ENCODE peak calls at places on chromosomes 16 and 17, in four cellular contexts. F, R, I and Y are unnamed samples.

GRCh38 chr17:42016411-42016831 is 818 bp downstream of the DNAJC7 start:
- DNase-seq in F (no peak), R (no peak), I (no peak), Y (no peak)

GRCh38 chr17:1031711-1032110 is 34.8 kb downstream of the TIMM22 start:
- DNase-seq in F (no peak), R (peak), I (peak), Y (no peak)

GRCh38 chr16:2449118-2449517 is 10.8 kb upstream of the TEDC2 start:
- DNase-seq in F (no peak), R (no peak), I (no peak), Y (no peak)

GRCh38 chr16:75289189-75289588 is 37.8 kb upstream of the BCAR1 start:
- DNase-seq in F (no peak), R (no peak), I (no peak), Y (no peak)

GRCh38 chr17:49910094-49910857 is 58.7 kb upstream of the DLX4 start:
- DNase-seq in F (no peak), R (no peak), I (peak), Y (no peak)

GRCh38 chr16:55965099-55965498 is 89.9 kb upstream of the CES5A start:
- DNase-seq in F (no peak), R (no peak), I (no peak), Y (no peak)

GRCh38 chr17:45235071-45236001 is 13.7 kb downstream of the FMNL1 start:
- DNase-seq in F (no peak), R (peak), I (peak), Y (peak)

GRCh38 chr16:89993971-89994370 is 25.3 kb downstream of the DBNDD1 start:
- DNase-seq in F (no peak), R (no peak), I (no peak), Y (no peak)

GRCh38 chr17:47686661-47687327 is 7.2 kb upstream of the TBKBP1 start:
- DNase-seq in F (no peak), R (no peak), I (no peak), Y (no peak)

GRCh38 chr16:583815-584591 is 5.9 kb upstream of the RAB40C start:
- DNase-seq in F (no peak), R (no peak), I (peak), Y (no peak)

GRCh38 chr17:4532860-4533521 is 22.2 kb downstream of the MYBBP1A start:
- DNase-seq in F (no peak), R (no peak), I (no peak), Y (no peak)

GRCh38 chr17:77455111-77455877 is 314.5 kb downstream of the SEC14L1 start:
- DNase-seq in F (no peak), R (no peak), I (no peak), Y (no peak)

GRCh38 chr17:40646791-40647548 is 648 bp downstream of the SMARCE1 start:
- DNase-seq in F (no peak), R (no peak), I (no peak), Y (peak)

GRCh38 chr17:32878211-32878610 is 1.3 kb upstream of the MYO1D start:
- DNase-seq in F (no peak), R (no peak), I (no peak), Y (no peak)

GRCh38 chr17:20008242-20009051 is 712 bp upstream of the SPECC1 start:
- DNase-seq in F (no peak), R (no peak), I (no peak), Y (peak)

GRCh38 chr17:50028207-50029120 is 27.4 kb upstream of the ITGA3 start:
- DNase-seq in F (no peak), R (peak), I (no peak), Y (no peak)

GRCh38 chr16:1164382-1164781 is 11.5 kb downstream of the CACNA1H start:
- DNase-seq in F (no peak), R (no peak), I (no peak), Y (no peak)

GRCh38 chr17:82246365-82247174 is 17.7 kb downstream of the SLC16A3 start:
- DNase-seq in F (no peak), R (no peak), I (no peak), Y (no peak)

GRCh38 chr17:7293821-7294613 is 422 bp downstream of the YBX2 start:
- DNase-seq in F (no peak), R (no peak), I (peak), Y (no peak)
- TF ChIP-seq SUZ12 in F (no peak), R (no peak), I (no peak), Y (no peak)

GRCh38 chr16:19188406-19188805 is 20.4 kb downstream of the SYT17 start:
- DNase-seq in F (no peak), R (no peak), I (no peak), Y (no peak)
- TF ChIP-seq SUZ12 in F (no peak), R (no peak), I (no peak), Y (no peak)

DNA sequence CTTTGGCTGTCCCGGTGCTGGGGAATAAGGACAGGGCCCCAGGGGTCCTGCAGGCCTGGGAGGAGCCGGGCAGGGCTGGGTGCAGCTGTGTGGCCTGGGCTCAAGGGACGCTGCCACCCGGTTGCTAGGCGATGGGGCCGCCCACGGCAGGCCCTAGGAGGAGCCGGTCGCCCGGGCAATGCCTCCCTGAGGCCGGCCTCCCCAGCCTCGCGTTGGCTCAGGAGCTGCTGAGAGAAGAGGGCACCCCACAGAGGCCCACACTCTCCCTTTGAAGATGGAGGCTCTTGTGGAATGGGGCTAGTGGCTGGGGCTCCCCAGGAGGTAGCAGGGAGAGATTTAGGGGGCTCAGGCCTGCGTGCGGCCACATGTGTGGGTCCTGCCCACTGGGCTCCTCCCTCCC is at the start of gene CIBAR2:
- DNase-seq in F (no peak), R (no peak), I (peak), Y (no peak)
- TF ChIP-seq SUZ12 in F (no peak), R (no peak), I (no peak), Y (no peak)

GRCh38 chr17:29613371-29613837 is 9.3 kb downstream of the CORO6 start:
- DNase-seq in F (no peak), R (peak), I (peak), Y (no peak)
- TF ChIP-seq SUZ12 in F (no peak), R (no peak), I (no peak), Y (no peak)

DNA sequence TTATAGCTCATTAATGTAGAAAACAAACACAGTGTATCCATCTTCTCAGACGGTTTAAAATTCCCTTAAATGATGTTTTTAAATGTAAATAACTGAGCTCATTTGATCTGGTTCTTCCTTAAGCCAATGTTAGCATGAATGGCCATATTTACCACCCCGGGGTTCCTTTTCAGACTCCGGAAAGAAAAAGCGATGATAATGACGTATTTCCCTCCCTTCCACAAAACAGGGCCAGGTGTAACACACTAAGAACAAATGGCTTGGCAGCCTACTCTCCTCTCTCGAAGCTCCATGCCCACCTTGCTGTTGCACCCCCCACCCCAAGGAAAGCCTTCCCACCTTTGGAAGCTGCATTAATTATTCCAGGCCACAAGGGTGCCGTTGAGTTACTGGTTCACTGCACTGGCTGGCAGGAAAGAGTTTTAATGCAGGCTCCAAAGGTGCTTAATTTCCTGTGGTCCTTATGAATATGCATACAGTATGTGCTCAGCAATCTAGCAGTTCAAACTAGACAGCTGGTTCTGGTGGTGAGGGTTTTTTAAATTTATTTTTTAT is 378.9 kb downstream of the WWOX start:
- DNase-seq in F (no peak), R (no peak), I (peak), Y (peak)
- TF ChIP-seq SUZ12 in F (no peak), R (no peak), I (no peak), Y (no peak)

GRCh38 chr17:43733956-43734355 is 24.6 kb downstream of the SOST start:
- DNase-seq in F (no peak), R (no peak), I (no peak), Y (no peak)

GRCh38 chr17:43736389-43736788 is 22.2 kb downstream of the SOST start:
- DNase-seq in F (no peak), R (no peak), I (no peak), Y (no peak)

GRCh38 chr17:43737722-43738121 is 20.9 kb downstream of the SOST start:
- DNase-seq in F (no peak), R (no peak), I (no peak), Y (no peak)

GRCh38 chr17:43732961-43733360 is 25.6 kb downstream of the SOST start:
- DNase-seq in F (no peak), R (peak), I (no peak), Y (no peak)

GRCh38 chr17:43734376-43734775 is 24.2 kb downstream of the SOST start:
- DNase-seq in F (no peak), R (no peak), I (no peak), Y (no peak)
- TF ChIP-seq SUZ12 in F (no peak), R (no peak), I (no peak), Y (no peak)

DNA sequence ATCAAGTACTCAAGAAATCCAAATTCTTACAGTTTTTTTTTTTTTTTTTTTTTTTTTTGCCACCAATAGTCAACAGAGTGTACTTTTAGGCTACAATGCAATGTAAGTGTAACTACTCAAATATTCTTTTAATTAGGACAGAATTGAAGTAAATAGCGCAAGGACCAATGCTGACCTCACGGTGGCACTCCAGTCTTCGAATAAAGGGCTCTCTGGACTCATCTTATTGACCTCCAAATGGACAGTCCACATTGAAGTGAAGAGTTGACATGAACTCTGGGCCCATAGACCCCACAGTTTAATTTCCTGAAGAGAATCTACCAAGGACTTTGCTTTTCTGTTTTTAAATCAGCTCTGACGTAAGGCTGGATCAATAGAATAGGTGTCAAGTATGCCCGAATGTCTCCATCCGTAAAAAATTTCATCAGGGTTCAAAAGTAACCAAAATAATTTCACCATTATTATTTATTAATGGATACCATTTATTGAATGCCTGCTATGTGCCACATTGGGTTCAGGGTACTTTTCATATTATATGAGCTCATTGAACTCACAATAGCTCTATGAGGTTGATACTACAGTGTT is 7.3 kb upstream of the DDX52 start:
- DNase-seq in F (no peak), R (peak), I (no peak), Y (peak)
- TF ChIP-seq SUZ12 in F (no peak), R (no peak), I (no peak), Y (no peak)

GRCh38 chr16:30698139-30698815 is 694 bp upstream of the SRCAP start:
- DNase-seq in F (peak), R (peak), I (peak), Y (peak)

GRCh38 chr16:30700491-30700890 is 1.5 kb downstream of the SRCAP start:
- DNase-seq in F (no peak), R (no peak), I (no peak), Y (no peak)

GRCh38 chr16:30699615-30700099 is 686 bp downstream of the SRCAP start:
- DNase-seq in F (no peak), R (no peak), I (no peak), Y (peak)

GRCh38 chr16:30697264-30698138 is 1.5 kb upstream of the SRCAP start:
- DNase-seq in F (no peak), R (no peak), I (no peak), Y (peak)

DNA sequence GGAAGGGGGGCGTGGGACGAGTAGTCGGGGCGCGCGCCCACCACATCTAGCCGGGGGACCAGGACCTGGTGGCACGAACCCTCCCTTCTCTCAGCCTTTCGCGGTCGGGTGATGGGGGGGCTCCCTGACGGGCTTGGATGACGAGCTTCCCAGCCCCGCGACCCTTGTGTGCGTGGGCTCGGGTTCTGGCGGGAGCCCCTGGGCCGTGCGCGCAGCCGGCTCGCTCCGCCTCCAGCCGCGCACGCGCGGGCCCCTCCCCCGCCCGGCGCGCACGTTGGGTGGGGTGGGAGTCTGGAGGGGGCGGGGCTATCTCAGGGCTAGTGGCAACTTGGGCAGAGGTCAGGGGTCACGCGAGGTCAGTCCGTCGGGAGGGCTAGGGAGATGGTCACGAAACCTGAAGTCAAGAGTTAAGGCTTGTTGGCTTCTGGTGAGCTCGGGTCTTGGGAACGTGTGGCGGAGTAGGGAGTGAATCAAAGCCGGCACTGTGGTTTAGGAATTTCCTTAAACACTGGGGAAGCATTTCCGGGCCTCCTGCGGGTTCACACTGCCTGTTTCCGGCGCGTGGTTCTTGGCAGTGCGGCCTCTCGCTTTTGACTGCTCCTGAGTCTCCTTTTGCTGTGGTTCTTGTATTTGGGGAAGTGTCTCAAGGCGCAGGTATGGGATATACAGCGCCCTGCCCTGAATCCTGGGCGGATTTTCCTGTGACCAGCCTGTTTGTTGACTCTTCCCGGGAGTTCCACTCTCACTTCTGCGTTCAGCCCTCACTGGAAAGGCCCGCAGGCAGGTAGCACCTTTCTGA is at the start of gene SRCAP:
- DNase-seq in F (peak), R (peak), I (peak), Y (peak)
- TF ChIP-seq SUZ12 in F (no peak), R (no peak), I (no peak), Y (no peak)

GRCh38 chr17:38617074-38617860 is 11.5 kb upstream of the SRCIN1 start:
- DNase-seq in F (no peak), R (no peak), I (no peak), Y (no peak)
- TF ChIP-seq SUZ12 in F (no peak), R (no peak), I (no peak), Y (no peak)

GRCh38 chr17:38868968-38869646 is 751 bp upstream of the LASP1 start:
- DNase-seq in F (peak), R (no peak), I (peak), Y (peak)
- TF ChIP-seq SUZ12 in F (no peak), R (no peak), I (no peak), Y (no peak)